ENCODE peak calls at places on chromosomes 4 and X, in seven cellular contexts. G is T47D, Z is SK-N-SH, U is HepG2, P is HCT116, C is K562, M is GM12878. K is an unnamed sample.

GRCh38 chr4:156496797-156497196 is 474.8 kb downstream of the PDGFC start:
- DNase-seq in P (no peak), U (no peak), M (no peak), G (no peak), C (no peak), Z (no peak), K (no peak)

GRCh38 chr4:38114435-38114834 is 154.2 kb downstream of the PTTG2 start:
- DNase-seq in M (no peak), G (no peak), Z (no peak), C (no peak), P (no peak), U (no peak), K (peak; percentile 25)

GRCh38 chr4:152188801-152189200 is 347.1 kb downstream of the FBXW7 start:
- DNase-seq in P (no peak), U (no peak), C (no peak), M (no peak), Z (no peak), G (no peak), K (no peak)

GRCh38 chr4:7435411-7436095 is 823 bp upstream of the PSAPL1 start:
- DNase-seq in U (peak; percentile 44), G (no peak), Z (no peak), M (no peak), C (no peak), P (no peak), K (no peak)

GRCh38 chr4:87543835-87544461 is 14.8 kb upstream of the SPARCL1 start:
- DNase-seq in M (no peak), C (peak; percentile 17), Z (peak; percentile 34), U (peak; percentile 4), G (peak; percentile 9), P (peak; percentile 38), K (no peak)

GRCh38 chr4:187687701-187688100 is 307.9 kb upstream of the ZFP42 start:
- DNase-seq in Z (no peak), G (no peak), U (no peak), P (no peak), M (no peak), C (no peak), K (no peak)

GRCh38 chr4:142549726-142550463 is 296.2 kb downstream of the INPP4B start:
- DNase-seq in P (peak; percentile 97), U (no peak), G (no peak), C (no peak), Z (no peak), M (no peak), K (no peak)

GRCh38 chr4:98290511-98290910 is 29.3 kb downstream of the RAP1GDS1 start:
- DNase-seq in Z (no peak), P (no peak), M (no peak), C (no peak), G (no peak), U (no peak), K (no peak)

GRCh38 chr4:28788929-28789490 is 1928.4 kb downstream of the STIM2 start:
- DNase-seq in M (no peak), Z (peak; percentile 3), C (no peak), U (no peak), P (no peak), G (peak; percentile 3), K (no peak)

GRCh38 chrX:30690330-30690729 is 37.1 kb downstream of the GK start:
- DNase-seq in M (no peak), U (no peak), C (no peak), G (no peak), Z (no peak), P (no peak), K (no peak)

GRCh38 chr4:7146059-7146763 is 46.1 kb upstream of the SORCS2 start:
- DNase-seq in P (no peak), G (no peak), Z (no peak), U (no peak), M (no peak), C (no peak), K (no peak)

GRCh38 chr4:1049591-1049905 is 38.1 kb downstream of the FGFRL1 start:
- DNase-seq in M (no peak), U (no peak), P (no peak), Z (peak; percentile 51), G (no peak), C (no peak), K (peak; percentile 37)

GRCh38 chr4:8021796-8022195 is 82.1 kb upstream of the AFAP1 start:
- DNase-seq in M (no peak), C (no peak), Z (peak; percentile 54), P (no peak), G (no peak), U (no peak), K (no peak)

GRCh38 chrX:134174859-134175258 is 62.1 kb upstream of the CCDC160 start:
- DNase-seq in M (no peak), Z (no peak), U (no peak), P (no peak), C (no peak), G (no peak), K (peak; percentile 54)

GRCh38 chr4:38568768-38569167 is 95.2 kb upstream of the KLF3 start:
- DNase-seq in Z (no peak), C (no peak), U (no peak), M (no peak), P (no peak), G (no peak), K (no peak)

DNA sequence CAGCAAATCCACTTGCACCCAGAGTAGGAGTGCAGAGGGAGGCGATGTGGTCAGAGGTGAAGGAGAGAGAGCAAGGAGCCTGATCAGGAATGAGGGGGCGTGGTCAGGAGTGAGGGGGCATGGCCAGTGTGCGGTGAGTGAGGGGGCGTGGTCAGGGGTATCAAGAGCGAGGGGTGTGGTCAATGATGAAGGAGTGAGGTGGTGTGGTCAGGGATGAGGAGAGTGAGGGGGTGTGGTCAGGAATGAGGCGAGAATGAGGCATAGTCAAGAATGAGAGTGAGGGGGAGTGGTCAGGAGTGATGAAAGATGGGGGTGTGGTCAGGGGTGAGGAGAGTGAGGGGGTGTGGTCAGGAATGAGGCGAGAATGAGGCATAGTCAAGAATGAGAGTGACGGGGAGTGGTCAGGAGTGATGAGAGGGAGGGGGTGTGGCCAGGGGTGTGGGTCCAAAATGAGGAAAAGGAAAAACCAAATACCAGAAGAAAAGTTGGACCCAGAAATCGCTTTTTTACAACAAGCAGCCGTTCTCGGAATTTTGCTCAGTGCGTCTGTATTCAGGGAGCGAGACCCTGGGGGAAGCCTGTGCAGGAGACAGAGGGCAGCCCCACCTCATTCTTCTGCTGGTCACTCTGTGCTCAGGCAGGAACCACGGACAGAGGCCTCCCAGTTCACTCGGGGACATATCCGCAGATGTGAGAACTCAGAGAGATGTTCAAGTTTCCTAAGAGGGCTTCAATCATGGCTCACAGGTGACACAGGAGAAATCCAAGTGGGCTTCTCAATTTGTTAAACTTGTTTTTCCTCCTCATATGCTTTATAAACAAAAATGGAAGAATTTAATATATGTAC is 47.5 kb downstream of the MAGEA1 start:
- DNase-seq in C (peak; percentile 93), M (no peak), Z (no peak), P (peak; percentile 67), G (no peak), U (no peak), K (peak; percentile 86)
- TF ChIP-seq JUND in C (peak; percentile 32), M (no peak), Z (no peak), P (no peak), G (no peak), U (no peak), K (no peak)

DNA sequence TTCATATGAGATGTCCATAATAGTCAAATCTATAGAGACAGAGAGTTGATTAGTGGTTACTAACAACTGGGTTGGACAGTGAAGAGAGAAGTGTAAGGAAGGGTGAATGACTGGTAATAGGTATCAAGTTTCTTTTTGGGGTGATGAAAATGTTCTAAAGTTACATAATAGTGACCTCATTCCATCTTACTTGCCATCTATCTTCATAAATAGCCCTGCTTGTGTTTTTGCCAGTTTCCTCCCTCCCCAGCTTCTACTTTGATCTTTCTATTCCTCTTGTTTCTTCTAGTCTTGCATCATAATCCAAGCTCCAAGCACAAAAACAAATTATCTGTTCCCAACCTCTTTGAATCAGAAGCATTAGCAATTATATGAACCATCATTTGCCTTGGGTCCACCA is 40.3 kb upstream of the TET2 start:
- DNase-seq in M (no peak), U (no peak), Z (no peak), G (no peak), P (no peak), C (no peak), K (no peak)
- TF ChIP-seq JUND in M (no peak), U (no peak), Z (no peak), G (no peak), P (no peak), C (no peak), K (no peak)

DNA sequence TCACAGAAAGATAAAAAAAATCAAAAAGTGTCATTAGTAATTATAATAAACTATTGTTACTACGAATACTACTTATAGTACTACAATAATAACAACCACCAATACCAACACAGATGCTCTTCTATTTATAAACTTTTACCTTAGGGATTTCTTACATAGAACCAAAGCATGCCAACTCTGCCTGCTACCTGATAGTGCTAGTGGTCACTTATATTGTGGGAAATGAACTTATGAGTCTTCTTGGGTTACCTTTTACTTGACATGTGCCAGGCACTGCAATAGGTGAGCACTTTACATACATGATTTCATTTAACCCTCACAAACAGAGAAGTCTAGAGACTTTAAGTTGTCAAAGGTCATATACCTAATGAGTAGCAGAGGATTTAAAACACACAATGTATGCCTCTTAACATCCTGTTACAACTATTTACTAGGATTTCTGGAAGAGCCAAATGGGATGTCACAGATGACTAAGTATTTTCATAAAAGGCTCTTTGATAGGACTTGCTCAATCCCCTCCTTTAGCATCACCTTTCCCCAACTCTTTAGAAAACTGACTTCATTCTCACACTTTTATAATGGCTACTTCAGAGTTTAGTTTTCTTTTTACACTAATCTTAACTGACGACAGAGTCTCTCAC is 265.2 kb downstream of the CHIC1 start:
- DNase-seq in G (no peak), U (no peak), M (no peak), C (no peak), P (no peak), Z (no peak), K (no peak)
- TF ChIP-seq JUND in G (no peak), U (no peak), M (no peak), C (no peak), P (no peak), Z (no peak), K (no peak)

GRCh38 chr4:15455290-15455689 is 14.4 kb upstream of the CC2D2A start:
- DNase-seq in P (no peak), U (no peak), G (no peak), C (no peak), Z (no peak), M (no peak), K (no peak)

GRCh38 chr4:15451866-15452765 is 17.6 kb upstream of the CC2D2A start:
- DNase-seq in G (no peak), C (no peak), P (no peak), U (no peak), M (no peak), Z (no peak), K (no peak)

GRCh38 chr4:15459706-15460105 is 10.0 kb upstream of the CC2D2A start:
- DNase-seq in M (no peak), U (no peak), P (no peak), G (no peak), Z (no peak), C (no peak), K (no peak)

DNA sequence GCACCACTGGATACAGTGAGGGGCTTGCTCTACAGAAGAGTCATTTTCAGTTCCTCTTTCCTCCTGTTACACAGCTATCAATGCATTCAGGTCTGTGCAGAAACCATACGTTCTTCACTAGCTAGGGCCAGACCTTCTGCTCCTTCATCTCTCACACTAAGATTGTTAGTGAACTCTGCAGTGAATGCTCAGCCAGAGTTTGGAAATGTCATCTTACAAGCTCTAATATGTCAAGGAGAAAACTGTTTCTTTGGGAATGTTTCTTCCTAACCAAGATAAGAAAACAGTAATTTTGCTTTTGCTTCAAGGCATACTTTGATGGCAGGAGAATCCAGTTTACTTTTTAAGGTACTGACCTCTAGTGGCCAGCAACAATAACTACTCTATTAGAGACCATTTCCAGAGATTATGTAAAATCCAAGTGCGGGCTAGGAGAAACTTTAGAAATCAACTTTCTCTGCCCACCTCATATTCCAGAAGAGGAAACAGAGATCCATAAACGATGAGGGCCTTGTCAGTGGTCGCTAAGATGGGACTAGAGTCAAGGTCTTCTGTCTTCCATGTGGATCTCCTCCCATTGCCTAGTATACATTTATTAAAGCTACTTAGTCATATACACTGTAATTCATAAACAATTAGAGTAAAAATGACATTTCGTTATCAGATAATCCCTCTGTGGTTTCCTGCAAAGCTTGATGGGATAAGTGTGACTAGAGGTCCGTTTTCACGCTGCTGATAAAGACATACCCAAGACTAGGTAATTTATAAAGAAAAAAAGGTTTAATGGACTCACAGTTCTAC is 12.1 kb upstream of the CC2D2A start:
- DNase-seq in M (peak; percentile 20), C (peak; percentile 30), U (peak; percentile 24), G (peak; percentile 16), P (no peak), Z (peak; percentile 32), K (no peak)
- TF ChIP-seq JUND in M (no peak), C (no peak), U (no peak), G (no peak), P (no peak), Z (no peak), K (no peak)

K was measured in H1.